ENCODE peak calls at places on chromosomes 16 and 17, in ten cellular contexts. T is cardiac fibroblast; A is ovary; Y is astrocyte of the spinal cord; U is left ventricle myocardium inferior; Z is psoas muscle; V is CD8-positive, alpha-beta T cell; D is PC-9; B is lung; M is breast epithelium. H is an unnamed sample.

GRCh38 chr16:11152205-11152604 is 103.8 kb downstream of the SOCS1 start:
- DNase-seq in T (no peak), A (no peak), Y (no peak), U (no peak), Z (no peak), V (no peak), D (peak), B (no peak), M (no peak), H (peak)

GRCh38 chr17:60305141-60305540 is 86.8 kb downstream of the USP32 start:
- DNase-seq in T (no peak), A (no peak), Y (no peak), U (no peak), Z (no peak), V (no peak), D (no peak), B (no peak), M (no peak), H (no peak)

GRCh38 chr17:72338847-72339790 is 218.3 kb downstream of the SOX9 start:
- DNase-seq in T (peak), A (no peak), Y (peak), U (peak), Z (no peak), V (no peak), D (peak), B (no peak), M (no peak), H (no peak)

GRCh38 chr16:1097800-1098199 is 1.8 kb upstream of the C1QTNF8 start:
- DNase-seq in T (no peak), A (no peak), Y (no peak), U (peak), Z (peak), V (no peak), D (no peak), B (no peak), M (no peak), H (no peak)

GRCh38 chr16:67456383-67457140 is 24.4 kb downstream of the ATP6V0D1 start:
- DNase-seq in T (peak), A (peak), Y (peak), U (peak), Z (peak), V (no peak), D (no peak), B (peak), M (no peak), H (peak)

GRCh38 chr16:3363793-3364192 is 8.1 kb downstream of the OR2C1 start:
- DNase-seq in T (peak), A (no peak), Y (no peak), U (no peak), Z (no peak), V (no peak), D (no peak), B (no peak), M (no peak), H (no peak)

GRCh38 chr16:1812732-1813163 is 13.9 kb downstream of the HAGH start:
- DNase-seq in T (peak), A (peak), Y (peak), U (peak), Z (no peak), V (no peak), D (no peak), B (peak), M (peak), H (peak)

GRCh38 chr16:78034530-78034929 is 12.2 kb downstream of the CLEC3A start:
- DNase-seq in T (no peak), A (no peak), Y (peak), U (no peak), Z (no peak), V (no peak), D (no peak), B (no peak), M (no peak), H (no peak)

GRCh38 chr17:37438141-37438540 is 31.5 kb downstream of the TADA2A start:
- DNase-seq in T (no peak), A (no peak), Y (no peak), U (no peak), Z (no peak), V (no peak), D (no peak), B (no peak), M (no peak), H (no peak)

GRCh38 chr16:1108299-1109252 is 12.5 kb upstream of the C1QTNF8 start:
- DNase-seq in T (no peak), A (peak), Y (peak), U (peak), Z (peak), V (no peak), D (no peak), B (no peak), M (peak), H (peak)

GRCh38 chr16:71817690-71818089 is 9.1 kb upstream of the AP1G1 start:
- DNase-seq in T (no peak), A (no peak), Y (no peak), U (no peak), Z (no peak), V (no peak), D (no peak), B (no peak), M (no peak), H (no peak)

GRCh38 chr16:2969545-2970521 is 685 bp downstream of the PAQR4 start:
- DNase-seq in T (peak), A (no peak), Y (peak), U (peak), Z (peak), V (peak), D (peak), B (peak), M (no peak), H (peak)

GRCh38 chr16:67277999-67278772 is 1.1 kb upstream of the PLEKHG4 start:
- DNase-seq in T (peak), A (peak), Y (peak), U (no peak), Z (peak), V (no peak), D (no peak), B (no peak), M (no peak), H (no peak)

GRCh38 chr17:77506371-77506991 is 365.7 kb downstream of the SEC14L1 start:
- DNase-seq in T (no peak), A (no peak), Y (no peak), U (no peak), Z (no peak), V (no peak), D (no peak), B (no peak), M (no peak), H (peak)

GRCh38 chr17:74822329-74823175 is 37.1 kb downstream of the GRIN2C start:
- DNase-seq in T (no peak), A (no peak), Y (no peak), U (peak), Z (no peak), V (no peak), D (no peak), B (no peak), M (no peak), H (no peak)

GRCh38 chr17:73924488-73925186 is 278.8 kb upstream of the RPL38 start:
- DNase-seq in T (no peak), A (no peak), Y (no peak), U (no peak), Z (no peak), V (no peak), D (no peak), B (no peak), M (no peak), H (no peak)

GRCh38 chr17:81119223-81120148 is 45.8 kb upstream of the PVALEF start:
- DNase-seq in T (peak), A (peak), Y (peak), U (peak), Z (peak), V (peak), D (peak), B (peak), M (peak), H (peak)
- TF ChIP-seq CTCF in T (peak), A (no peak), Y (peak), U (no peak), Z (no peak), V (no peak), D (no peak), B (no peak), M (peak), H (no peak)

GRCh38 chr17:48854774-48855476 is 24.1 kb downstream of the CALCOCO2 start:
- DNase-seq in T (no peak), A (no peak), Y (no peak), U (no peak), Z (no peak), V (no peak), D (no peak), B (no peak), M (no peak), H (no peak)

GRCh38 chr17:48856122-48856821 is 25.4 kb downstream of the CALCOCO2 start:
- DNase-seq in T (no peak), A (no peak), Y (no peak), U (no peak), Z (no peak), V (no peak), D (no peak), B (no peak), M (no peak), H (no peak)

GRCh38 chr17:48860034-48860433 is 29.2 kb downstream of the CALCOCO2 start:
- DNase-seq in T (no peak), A (no peak), Y (no peak), U (no peak), Z (no peak), V (no peak), D (no peak), B (no peak), M (no peak), H (no peak)
- TF ChIP-seq CTCF in T (peak), A (no peak), Y (peak), U (no peak), Z (peak), V (no peak), D (peak), B (no peak), M (no peak), H (peak)

DNA sequence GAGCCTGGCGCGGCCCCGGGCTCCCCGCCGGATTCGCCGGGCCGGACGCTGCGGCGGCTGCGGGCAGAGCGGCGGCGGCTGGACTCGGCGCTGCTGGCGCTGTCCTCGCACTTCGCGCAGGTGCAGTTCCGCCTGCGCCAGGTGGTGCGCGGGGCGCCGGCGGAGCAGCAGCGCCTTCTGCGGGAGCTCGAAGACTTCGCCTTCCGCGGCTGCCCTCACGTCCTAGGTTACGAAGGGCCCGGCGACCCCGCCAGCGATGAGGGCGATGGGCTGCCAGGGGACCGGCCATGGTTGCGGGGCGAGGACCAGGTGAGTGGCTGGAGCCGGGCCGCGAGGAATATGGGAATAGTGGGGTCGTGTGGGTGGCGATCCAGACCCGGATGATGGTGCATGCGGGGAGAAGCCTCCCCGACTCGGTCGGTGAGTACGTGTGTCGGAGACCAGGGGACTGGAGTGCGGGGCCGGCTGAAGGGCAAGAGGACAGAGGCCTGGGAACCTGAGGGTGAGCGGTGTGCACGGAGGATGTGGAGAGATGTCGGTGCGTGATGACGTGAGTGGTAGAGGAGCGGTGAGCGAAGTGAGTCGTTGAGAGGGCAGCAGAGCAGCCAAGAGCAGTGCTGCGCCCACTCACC is 517 bp downstream of the RUNDC1 start:
- DNase-seq in T (peak), A (no peak), Y (peak), U (peak), Z (peak), V (no peak), D (no peak), B (peak), M (peak), H (peak)
- TF ChIP-seq CTCF in T (no peak), A (no peak), Y (no peak), U (peak), Z (peak), V (peak), D (no peak), B (no peak), M (peak), H (no peak)

GRCh38 chr17:14886200-14886739 is 378.9 kb downstream of the PMP22 start:
- DNase-seq in T (peak), A (no peak), Y (peak), U (no peak), Z (no peak), V (no peak), D (no peak), B (no peak), M (no peak), H (no peak)
- TF ChIP-seq CTCF in T (peak), A (no peak), Y (peak), U (peak), Z (no peak), V (no peak), D (peak), B (no peak), M (no peak), H (no peak)

GRCh38 chr17:66040402-66040801 is 151.5 kb downstream of the CEP112 start:
- DNase-seq in T (no peak), A (no peak), Y (no peak), U (no peak), Z (no peak), V (no peak), D (no peak), B (no peak), M (no peak), H (no peak)
- TF ChIP-seq CTCF in T (no peak), A (no peak), Y (no peak), U (peak), Z (peak), V (no peak), D (no peak), B (no peak), M (no peak), H (no peak)

DNA sequence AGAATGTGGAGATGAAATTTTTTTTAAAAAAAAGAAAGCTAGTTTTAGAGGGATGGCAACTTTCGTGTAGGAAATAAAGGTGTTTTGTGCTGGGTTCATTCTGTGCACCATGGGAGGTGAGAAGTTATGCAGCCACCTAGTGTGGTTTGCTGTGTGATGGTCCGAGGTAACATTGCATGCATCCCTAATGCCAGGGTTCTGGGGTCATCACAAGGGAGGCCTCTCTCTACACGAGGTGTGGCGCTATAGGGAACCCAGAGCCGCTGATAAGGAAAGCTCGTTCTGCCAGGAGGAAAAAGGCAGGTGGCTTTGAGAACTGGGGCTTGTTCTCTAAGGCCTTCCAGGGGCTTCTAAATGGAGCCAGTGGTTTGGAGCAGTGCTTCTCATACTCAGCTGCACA is 43.3 kb downstream of the VPS35L start:
- DNase-seq in T (no peak), A (no peak), Y (no peak), U (no peak), Z (no peak), V (no peak), D (no peak), B (no peak), M (no peak), H (no peak)
- TF ChIP-seq CTCF in T (no peak), A (no peak), Y (no peak), U (no peak), Z (no peak), V (no peak), D (no peak), B (no peak), M (no peak), H (no peak)

DNA sequence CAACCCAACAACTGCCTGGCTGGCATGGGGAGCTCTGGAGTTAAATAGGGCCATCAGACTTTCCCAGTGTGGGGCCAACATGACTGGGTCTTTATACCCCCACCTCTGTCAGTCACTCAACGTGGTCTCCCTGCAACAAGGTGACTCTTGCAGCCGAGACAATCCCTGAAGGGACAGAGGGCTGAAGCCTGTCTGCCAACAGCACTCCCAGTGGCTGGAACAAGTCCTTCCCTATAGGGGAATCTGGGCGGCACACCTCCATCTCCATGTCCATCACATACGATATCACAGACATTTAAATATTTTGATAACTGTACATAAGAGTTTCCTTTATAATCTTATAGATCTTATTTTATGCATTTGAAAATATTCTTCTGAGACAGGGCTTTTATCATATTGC is 4.8 kb upstream of the MAPT start:
- DNase-seq in T (no peak), A (no peak), Y (no peak), U (no peak), Z (no peak), V (no peak), D (no peak), B (no peak), M (no peak), H (no peak)
- TF ChIP-seq CTCF in T (no peak), A (no peak), Y (no peak), U (peak), Z (no peak), V (no peak), D (no peak), B (no peak), M (no peak), H (no peak)

DNA sequence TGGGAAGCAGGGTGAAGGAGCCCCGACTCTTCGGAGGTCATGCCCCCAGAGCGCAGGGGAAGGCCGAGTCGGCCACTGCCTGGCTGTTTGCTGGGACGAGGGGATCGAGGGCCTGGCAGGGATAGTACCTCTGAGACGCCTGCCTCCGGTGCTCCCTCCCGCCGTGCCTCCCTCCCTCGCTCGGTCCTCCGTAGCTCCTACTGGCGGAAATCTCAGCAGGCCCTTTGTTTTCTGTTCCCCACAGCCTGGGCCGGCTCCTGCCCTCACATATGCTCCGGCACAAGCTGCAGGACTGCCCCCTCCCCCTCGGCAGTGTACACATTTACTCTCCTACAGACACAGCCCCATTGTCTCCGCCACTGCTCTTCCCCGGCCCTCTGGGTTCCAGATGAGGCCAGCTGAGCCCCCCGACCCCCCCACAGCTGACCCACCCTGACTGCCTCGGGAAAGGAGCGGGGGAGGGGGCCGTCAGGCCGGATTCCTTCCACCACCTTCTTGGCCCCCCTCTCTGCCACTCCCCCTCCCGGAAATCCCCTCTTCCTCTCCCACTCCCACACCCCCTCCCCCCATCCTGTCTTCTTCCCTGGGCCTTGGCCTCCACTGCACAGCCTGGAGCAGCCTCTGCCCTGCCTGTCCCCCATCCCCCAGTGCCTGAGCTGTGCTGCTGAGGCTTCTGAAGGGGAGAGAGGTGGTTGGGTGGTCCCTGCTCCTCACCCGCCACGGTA is 1.4 kb downstream of the TRAF4 start:
- DNase-seq in T (peak), A (peak), Y (peak), U (no peak), Z (no peak), V (no peak), D (no peak), B (no peak), M (peak), H (peak)
- TF ChIP-seq CTCF in T (no peak), A (no peak), Y (no peak), U (no peak), Z (no peak), V (no peak), D (no peak), B (no peak), M (no peak), H (no peak)